ENCODE peak calls at places on chromosomes 7 and 10, in four cellular contexts. X is H1, I is lower lobe of right lung, F is astrocyte. O is an unnamed sample.

GRCh38 chr7:67512481-67512880 is 515.8 kb downstream of the TYW1 start:
- DNase-seq in X (no peak), I (no peak), F (no peak), O (no peak)

GRCh38 chr7:44638611-44639557 is 32.5 kb downstream of the OGDH start:
- DNase-seq in X (no peak), I (peak; percentile 81), F (peak; percentile 61), O (peak; percentile 95)

GRCh38 chr7:145839814-145840213 is 276.8 kb upstream of the CNTNAP2 start:
- DNase-seq in X (no peak), I (no peak), F (no peak), O (no peak)

GRCh38 chr7:19117081-19117869 is at the start of gene TWIST1:
- DNase-seq in X (peak; percentile 77), I (no peak), F (peak; percentile 87), O (no peak)

GRCh38 chr10:84310470-84310869 is 17.9 kb upstream of the CCSER2 start:
- DNase-seq in X (no peak), I (no peak), F (peak; percentile 72), O (no peak)

GRCh38 chr10:3754727-3755439 is 30.1 kb downstream of the KLF6 start:
- DNase-seq in X (no peak), I (no peak), F (peak; percentile 98), O (no peak)

GRCh38 chr10:102455893-102456471 is 4.6 kb upstream of the C10orf95 start:
- DNase-seq in X (no peak), I (peak; percentile 61), F (peak; percentile 75), O (no peak)

GRCh38 chr7:47266131-47266706 is 315.7 kb downstream of the TNS3 start:
- DNase-seq in X (peak; percentile 36), I (peak; percentile 48), F (peak; percentile 87), O (peak; percentile 56)

GRCh38 chr10:67280405-67280804 is 354.6 kb downstream of the LRRTM3 start:
- DNase-seq in X (no peak), I (no peak), F (no peak), O (no peak)

GRCh38 chr7:93359520-93360198 is 127.5 kb downstream of the VPS50 start:
- DNase-seq in X (no peak), I (no peak), F (no peak), O (no peak)

GRCh38 chr10:3786295-3786981 is 1.4 kb upstream of the KLF6 start:
- DNase-seq in X (no peak), I (peak; percentile 51), F (peak; percentile 44), O (peak; percentile 21)

GRCh38 chr10:36096571-36096970 is 454.5 kb upstream of the FZD8 start:
- DNase-seq in X (no peak), I (no peak), F (peak; percentile 16), O (no peak)

GRCh38 chr10:110363572-110364411 is 59.1 kb upstream of the SMNDC1 start:
- DNase-seq in X (no peak), I (no peak), F (no peak), O (no peak)

GRCh38 chr7:108062250-108063014 is 59.5 kb upstream of the LAMB1 start:
- DNase-seq in X (no peak), I (no peak), F (peak; percentile 64), O (peak; percentile 14)

GRCh38 chr10:124605001-124605370 is 139.2 kb downstream of the FAM53B start:
- DNase-seq in X (no peak), I (no peak), F (no peak), O (no peak)

GRCh38 chr7:90459888-90460287 is 9.6 kb upstream of the PTTG1IP2 start:
- DNase-seq in X (no peak), I (no peak), F (no peak), O (no peak)

GRCh38 chr10:127228195-127228785 is 31.9 kb upstream of the INSYN2A start:
- DNase-seq in X (no peak), I (no peak), F (no peak), O (no peak)

GRCh38 chr7:44796034-44796503 is 412 bp upstream of the PPIA start:
- DNase-seq in X (peak; percentile 23), I (no peak), F (peak; percentile 25), O (no peak)

GRCh38 chr10:120981601-120982381 is 130.6 kb downstream of the WDR11 start:
- DNase-seq in X (no peak), I (no peak), F (no peak), O (no peak)

GRCh38 chr10:101007099-101007711 is 7.6 kb downstream of the LZTS2 start:
- DNase-seq in X (no peak), I (no peak), F (no peak), O (no peak)

GRCh38 chr10:132523561-132524442 is 13.8 kb upstream of the INPP5A start:
- DNase-seq in X (no peak), I (peak; percentile 28), F (no peak), O (no peak)

DNA sequence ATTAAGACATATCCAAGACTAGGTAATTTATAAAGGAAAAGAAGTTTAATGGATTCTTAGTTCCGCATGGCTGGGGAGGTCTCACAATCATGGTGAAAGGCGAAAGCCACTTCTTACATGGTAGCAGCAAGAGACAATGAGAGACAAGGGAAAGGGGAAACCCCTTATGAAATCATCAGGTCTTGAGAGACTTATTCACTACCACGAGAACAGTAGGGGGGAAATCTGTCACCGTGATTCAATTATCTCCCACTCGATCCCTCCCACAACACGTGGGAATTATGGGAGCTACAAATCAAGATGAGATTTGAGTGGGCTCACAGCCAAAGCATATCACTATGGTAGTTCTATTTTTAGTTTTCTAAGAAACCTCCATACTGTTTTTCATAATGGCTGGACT is 36.7 kb downstream of the SPAM1 start:
- DNase-seq in X (no peak), I (no peak), F (no peak), O (peak; percentile 14)
- H3K4me3 ChIP-seq in X (no peak overlapping the region), I (no peak overlapping the region), F (no peak overlapping the region), O (no peak overlapping the region)

GRCh38 chr10:14954001-14954770 is at the start of gene DCLRE1C:
- DNase-seq in X (no peak), I (peak; percentile 95), F (peak; percentile 88), O (peak; percentile 97)

GRCh38 chr10:14952851-14953451 is 945 bp downstream of the DCLRE1C start:
- DNase-seq in X (no peak), I (no peak), F (no peak), O (peak; percentile 31)

GRCh38 chr10:14949291-14949690 is 4.6 kb downstream of the DCLRE1C start:
- DNase-seq in X (no peak), I (no peak), F (no peak), O (no peak)

GRCh38 chr10:14954934-14955333 is 1.0 kb upstream of the DCLRE1C start:
- DNase-seq in X (no peak), I (no peak), F (no peak), O (no peak)

DNA sequence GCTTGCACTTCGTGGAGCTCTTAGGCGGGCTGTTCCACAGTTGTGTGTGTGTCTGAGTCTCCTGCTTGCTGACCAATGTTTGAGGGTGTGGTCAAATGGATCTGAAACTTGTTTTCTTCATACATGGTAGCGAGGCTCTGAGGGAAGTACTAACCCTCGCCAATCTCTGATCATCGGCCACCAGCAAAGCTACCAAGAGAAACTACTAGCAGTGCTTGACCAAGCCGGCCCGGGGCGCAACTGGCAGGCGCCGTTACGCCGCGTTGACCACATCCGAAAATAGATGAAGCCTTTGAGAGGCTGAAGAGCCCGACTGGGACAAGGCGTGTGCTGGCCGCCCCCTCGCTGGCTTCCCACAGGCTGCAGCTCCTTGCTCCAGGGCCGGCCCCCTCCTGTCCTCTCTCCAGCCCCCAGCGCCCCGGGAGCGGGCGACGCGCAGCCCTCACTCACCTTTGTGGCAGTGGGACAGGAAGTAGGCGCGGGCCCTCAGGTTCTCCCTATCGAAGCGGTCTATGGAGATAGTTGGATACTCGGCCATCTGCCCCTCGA is 370 bp downstream of the DCLRE1C start:
- DNase-seq in X (no peak), I (peak; percentile 76), F (peak; percentile 61), O (peak; percentile 86)
- TF ChIP-seq CTCF in X (no peak), I (no peak), F (no peak), O (no peak)

GRCh38 chr7:37493123-37493522 is 44.5 kb upstream of the ELMO1 start:
- DNase-seq in X (no peak), I (no peak), F (no peak), O (no peak)

GRCh38 chr7:37493810-37494209 is 45.1 kb upstream of the ELMO1 start:
- DNase-seq in X (no peak), I (no peak), F (no peak), O (no peak)

GRCh38 chr7:37491919-37492694 is 43.4 kb upstream of the ELMO1 start:
- DNase-seq in X (peak; percentile 59), I (no peak), F (no peak), O (no peak)

GRCh38 chr7:37495574-37496184 is 47.0 kb upstream of the ELMO1 start:
- DNase-seq in X (no peak), I (no peak), F (no peak), O (peak; percentile 37)

DNA sequence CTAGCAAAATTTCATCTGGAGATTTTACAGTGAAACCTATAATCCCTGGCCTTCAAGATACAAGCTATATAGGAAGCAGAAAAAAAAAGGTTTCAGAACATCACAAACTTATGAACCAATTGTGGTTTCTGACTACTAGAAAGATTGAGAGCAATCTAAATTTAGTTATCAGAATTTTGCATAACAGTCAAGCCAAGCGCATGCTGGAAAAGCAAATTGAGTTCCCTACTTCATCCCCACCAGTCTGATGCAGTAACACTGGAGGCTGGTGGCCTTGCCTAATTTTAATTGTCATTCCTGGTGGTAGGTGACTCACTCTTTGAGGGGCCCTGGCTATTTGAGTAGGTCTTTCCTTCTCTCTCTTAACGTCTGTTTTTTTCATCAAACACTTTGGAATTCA is 46.3 kb upstream of the ELMO1 start:
- DNase-seq in X (no peak), I (no peak), F (no peak), O (peak; percentile 41)
- H3K4me3 ChIP-seq in X (peak overlapping the region; percentile 49), I (no peak overlapping the region), F (no peak overlapping the region), O (no peak overlapping the region)

DNA sequence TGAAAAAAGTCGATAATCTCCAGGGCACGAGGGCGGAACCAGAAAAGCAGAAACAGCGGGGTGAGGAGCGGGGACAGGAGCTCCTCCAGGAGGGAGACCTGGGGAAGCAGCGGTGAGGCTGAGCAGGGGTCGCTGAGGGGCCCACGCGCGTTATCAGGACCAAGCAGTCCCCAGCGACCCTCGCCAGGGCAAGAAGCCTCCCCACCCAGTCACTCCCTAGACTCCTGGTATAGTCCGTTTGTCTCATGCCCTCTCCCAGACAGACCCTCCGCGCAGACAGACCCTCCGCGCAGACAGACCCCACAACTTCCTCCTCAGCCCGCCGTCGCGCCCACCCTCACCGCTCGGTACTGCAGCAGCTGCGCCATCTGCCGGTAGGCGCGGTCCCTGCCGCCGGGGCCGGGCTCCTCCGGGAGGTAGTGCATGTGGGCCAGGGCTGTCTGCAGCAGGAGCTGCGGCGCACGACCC is 6.3 kb downstream of the ATG9B start:
- DNase-seq in X (no peak), I (peak; percentile 79), F (no peak), O (peak; percentile 51)
- TF ChIP-seq CTCF in X (peak; percentile 95), I (peak; percentile 96), F (peak; percentile 49), O (peak; percentile 92)

O was measured in GM12865.